ENCODE peak calls at places on chromosomes 6 and 20, in eight cellular contexts. N is activated T-cell treated with anti-CD3 and anti-CD28 coated beads for 1 hour, S is Right ventricle myocardium superior, W is adrenal gland, T is HEK293T, A is hepatocyte, P is nephron progenitor cell, Y is islet precursor cell. I is an unnamed sample.

GRCh38 chr6:170025341-170026271 is 265.3 kb downstream of the DLL1 start:
- DNase-seq in N (no peak), S (no peak), W (no peak), T (no peak), A (no peak), P (no peak), Y (peak), I (no peak)

GRCh38 chr20:51220293-51220706 is 197.4 kb upstream of the KCNG1 start:
- DNase-seq in N (peak), S (no peak), W (no peak), T (peak), A (peak), P (peak), Y (no peak), I (no peak)

GRCh38 chr20:21003902-21004301 is 102.3 kb downstream of the LINC00237 start:
- DNase-seq in N (no peak), S (no peak), W (no peak), T (no peak), A (no peak), P (no peak), Y (no peak), I (no peak)

GRCh38 chr6:52731719-52732118 is 31.6 kb downstream of the GSTA2 start:
- DNase-seq in N (no peak), S (no peak), W (no peak), T (no peak), A (no peak), P (no peak), Y (peak), I (no peak)

GRCh38 chr6:151284012-151284411 is 44.2 kb downstream of the AKAP12 start:
- DNase-seq in N (no peak), S (no peak), W (no peak), T (no peak), A (no peak), P (no peak), Y (peak), I (no peak)

GRCh38 chr6:47112311-47112710 is 70.2 kb upstream of the ADGRF1 start:
- DNase-seq in N (no peak), S (no peak), W (no peak), T (no peak), A (no peak), P (no peak), Y (no peak), I (no peak)

GRCh38 chr6:158028876-158029275 is 47.2 kb downstream of the SYNJ2 start:
- DNase-seq in N (no peak), S (peak), W (no peak), T (no peak), A (peak), P (no peak), Y (no peak), I (no peak)

GRCh38 chr20:13029687-13030510 is 21.1 kb downstream of the SPTLC3 start:
- DNase-seq in N (no peak), S (no peak), W (peak), T (no peak), A (peak), P (no peak), Y (peak), I (no peak)

GRCh38 chr20:38692436-38693411 is 31.6 kb upstream of the SLC32A1 start:
- DNase-seq in N (peak), S (peak), W (peak), T (peak), A (peak), P (peak), Y (peak), I (no peak)

GRCh38 chr6:170455335-170455979 is 97.7 kb downstream of the PSMB1 start:
- DNase-seq in N (no peak), S (no peak), W (no peak), T (no peak), A (no peak), P (no peak), Y (peak), I (no peak)

GRCh38 chr6:36160147-36160760 is 29.9 kb downstream of the MAPK13 start:
- DNase-seq in N (no peak), S (no peak), W (no peak), T (no peak), A (no peak), P (no peak), Y (peak), I (no peak)

GRCh38 chr6:66126358-66126757 is 419.3 kb upstream of the EYS start:
- DNase-seq in N (no peak), S (no peak), W (no peak), T (no peak), A (no peak), P (no peak), Y (peak), I (no peak)

GRCh38 chr20:51554538-51555165 is 12.1 kb upstream of the NFATC2 start:
- DNase-seq in N (no peak), S (no peak), W (no peak), T (no peak), A (no peak), P (no peak), Y (no peak), I (no peak)

GRCh38 chr6:151027936-151028838 is 162.7 kb downstream of the MTHFD1L start:
- DNase-seq in N (no peak), S (no peak), W (no peak), T (no peak), A (no peak), P (no peak), Y (peak), I (no peak)

GRCh38 chr6:81792826-81793225 is 40.3 kb upstream of the TENT5A start:
- DNase-seq in N (no peak), S (no peak), W (no peak), T (no peak), A (no peak), P (no peak), Y (no peak), I (no peak)

GRCh38 chr20:8621021-8621420 is 447.9 kb upstream of the PLCB4 start:
- DNase-seq in N (no peak), S (no peak), W (no peak), T (no peak), A (no peak), P (no peak), Y (no peak), I (no peak)

GRCh38 chr6:11909696-11910132 is 102.4 kb upstream of the HIVEP1 start:
- DNase-seq in N (no peak), S (no peak), W (no peak), T (no peak), A (no peak), P (no peak), Y (no peak), I (no peak)

GRCh38 chr20:62025832-62026563 is 39.7 kb downstream of the TAF4 start:
- DNase-seq in N (no peak), S (peak), W (peak), T (peak), A (peak), P (no peak), Y (no peak), I (peak)

GRCh38 chr20:58753929-58754551 is 61.4 kb downstream of the NPEPL1 start:
- DNase-seq in N (no peak), S (no peak), W (no peak), T (no peak), A (no peak), P (no peak), Y (no peak), I (no peak)

GRCh38 chr6:145733770-145734169 is 1.6 kb downstream of the EPM2A start:
- DNase-seq in N (no peak), S (no peak), W (no peak), T (no peak), A (no peak), P (no peak), Y (no peak), I (peak)

GRCh38 chr6:40715501-40716403 is 128.6 kb upstream of the LRFN2 start:
- DNase-seq in N (no peak), S (no peak), W (no peak), T (no peak), A (no peak), P (no peak), Y (no peak), I (no peak)

I was measured in cerebellum.